ENCODE peak calls at places on chromosomes 16 and 17, in eight cellular contexts. J is AG04450; U is brain microvascular endothelial cell; L is SK-N-SH; Y is sigmoid colon; N is colonic mucosa; G is effector memory CD4-positive, alpha-beta T cell; D is caudate nucleus. Z is an unnamed sample.

GRCh38 chr17:7063518-7064094 is 16.4 kb downstream of the CLEC10A start:
- DNase-seq in J (no peak), U (no peak), L (no peak), Y (no peak), N (no peak), G (no peak), D (no peak), Z (no peak)

GRCh38 chr17:41717408-41718286 is 5.5 kb downstream of the GAST start:
- DNase-seq in J (no peak), U (no peak), L (no peak), Y (no peak), N (no peak), G (no peak), D (no peak), Z (no peak)

GRCh38 chr17:77332981-77333685 is 192.4 kb downstream of the SEC14L1 start:
- DNase-seq in J (no peak), U (peak; percentile 74), L (no peak), Y (peak; percentile 35), N (peak; percentile 18), G (no peak), D (no peak), Z (no peak)

GRCh38 chr17:50943575-50943933 is 77.4 kb upstream of the TOB1 start:
- DNase-seq in J (no peak), U (no peak), L (peak; percentile 78), Y (peak; percentile 66), N (no peak), G (no peak), D (no peak), Z (no peak)

GRCh38 chr17:67994827-67995567 is 1.3 kb downstream of the C17orf58 start:
- DNase-seq in J (no peak), U (peak; percentile 82), L (peak; percentile 59), Y (no peak), N (peak; percentile 36), G (no peak), D (no peak), Z (peak; percentile 4)

GRCh38 chr17:65990593-65990992 is 201.3 kb downstream of the CEP112 start:
- DNase-seq in J (no peak), U (no peak), L (no peak), Y (no peak), N (no peak), G (no peak), D (no peak), Z (no peak)

GRCh38 chr17:14942511-14943185 is 322.5 kb downstream of the PMP22 start:
- DNase-seq in J (no peak), U (no peak), L (no peak), Y (no peak), N (no peak), G (no peak), D (no peak), Z (no peak)

GRCh38 chr17:31696184-31696602 is 162.9 kb downstream of the COPRS start:
- DNase-seq in J (peak; percentile 84), U (peak; percentile 53), L (peak; percentile 90), Y (peak; percentile 96), N (peak; percentile 40), G (no peak), D (peak; percentile 1), Z (peak; percentile 16)

GRCh38 chr17:48555183-48555615 is 10.3 kb upstream of the HOXB2 start:
- DNase-seq in J (peak; percentile 94), U (no peak), L (no peak), Y (no peak), N (no peak), G (no peak), D (no peak), Z (no peak)

GRCh38 chr16:78731785-78732184 is 632.3 kb downstream of the WWOX start:
- DNase-seq in J (no peak), U (no peak), L (no peak), Y (no peak), N (no peak), G (no peak), D (no peak), Z (no peak)

DNA sequence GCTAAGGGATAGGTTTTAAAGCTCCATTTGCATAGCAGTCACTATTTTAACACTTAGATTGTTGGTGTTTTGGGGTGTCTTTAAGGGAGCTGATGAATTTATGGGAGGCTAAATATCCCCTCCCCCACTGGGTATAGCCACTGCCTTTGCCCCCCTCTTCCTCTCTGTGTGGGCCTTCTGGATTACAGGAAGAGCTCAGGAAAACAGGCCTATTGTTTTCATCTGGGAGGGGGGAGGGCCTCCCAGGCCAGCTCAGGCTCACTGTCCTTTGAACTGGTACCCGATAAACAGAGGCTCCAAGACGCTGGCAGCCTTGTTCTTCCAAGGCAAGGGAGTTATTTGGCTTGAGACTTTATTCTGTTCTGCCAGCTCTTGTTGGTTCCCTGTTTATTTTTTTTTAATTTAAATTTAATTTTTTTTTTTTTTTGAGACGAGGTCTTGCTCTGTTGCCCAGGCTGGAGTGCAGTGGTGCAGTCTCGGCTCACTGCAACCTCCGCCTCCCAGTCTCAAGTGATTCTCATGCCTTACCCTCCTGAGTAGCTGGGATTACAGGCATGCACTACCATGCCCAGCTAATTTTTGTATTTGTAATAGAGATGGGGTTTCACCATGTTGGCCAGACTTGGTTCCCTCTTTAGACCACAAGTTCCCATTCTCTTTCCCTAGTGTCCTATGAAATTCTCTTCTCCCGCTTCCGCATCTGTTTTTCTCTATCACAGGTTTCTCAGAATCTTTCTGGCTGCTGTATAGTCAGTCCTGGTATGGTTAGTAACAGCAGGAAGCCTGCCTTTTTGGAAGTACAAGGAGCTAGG is 25.1 kb downstream of the MINK1 start:
- DNase-seq in J (no peak), U (no peak), L (peak; percentile 78), Y (no peak), N (no peak), G (no peak), D (peak; percentile 18), Z (peak; percentile 79)
- H3K27ac ChIP-seq in J (no peak overlapping the region), U (no peak overlapping the region), L (peak overlapping the region; percentile 88), Y (peak overlapping the region; percentile 71), N (peak overlapping the region; percentile 50), G (no peak overlapping the region), D (peak overlapping the region; percentile 95), Z (peak overlapping the region; percentile 96)

DNA sequence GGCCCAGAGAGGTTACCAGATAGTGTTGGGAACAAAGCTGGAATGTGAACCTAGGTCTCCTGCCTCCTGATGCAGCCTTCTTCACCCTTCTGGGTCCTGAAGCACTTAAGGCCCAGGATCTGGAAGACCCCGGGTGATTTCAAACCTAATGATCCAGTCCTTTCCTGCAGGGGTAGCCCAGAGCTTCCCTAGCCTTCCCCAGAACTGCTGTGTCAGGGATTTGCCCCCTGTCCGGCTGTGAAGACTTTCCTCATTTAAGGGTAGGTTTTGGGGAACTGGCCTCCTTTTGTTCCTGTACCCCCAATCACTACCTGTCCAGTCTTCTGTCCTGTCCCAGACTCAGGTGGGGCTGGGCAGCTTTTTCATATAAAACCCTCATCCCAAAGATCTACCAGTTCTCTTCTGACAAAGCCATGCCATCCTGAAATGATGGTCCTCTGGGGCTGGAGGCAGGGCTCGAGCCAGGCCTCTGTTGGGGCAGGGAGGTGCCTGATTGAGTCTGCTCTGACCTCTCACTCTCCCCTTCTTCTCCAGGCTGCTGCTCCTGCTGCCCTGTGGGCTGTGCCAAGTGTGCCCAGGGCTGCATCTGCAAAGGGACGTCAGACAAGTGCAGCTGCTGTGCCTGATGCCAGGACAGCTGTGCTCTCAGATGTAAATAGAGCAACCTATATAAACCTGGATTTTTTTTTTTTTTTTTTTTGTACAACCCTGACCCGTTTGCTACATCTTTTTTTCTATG is 1.3 kb downstream of the MT1X start:
- DNase-seq in J (no peak), U (no peak), L (no peak), Y (peak; percentile 68), N (no peak), G (no peak), D (no peak), Z (no peak)
- H3K27ac ChIP-seq in J (no peak overlapping the region), U (no peak overlapping the region), L (no peak overlapping the region), Y (peak overlapping the region; percentile 80), N (no peak overlapping the region), G (no peak overlapping the region), D (peak overlapping the region; percentile 41), Z (peak overlapping the region; percentile 71)

GRCh38 chr17:13541032-13541480 is 60.7 kb downstream of the HS3ST3A1 start:
- DNase-seq in J (peak; percentile 87), U (peak; percentile 92), L (no peak), Y (no peak), N (no peak), G (no peak), D (no peak), Z (no peak)
- H3K27ac ChIP-seq in J (peak overlapping the region; percentile 63), U (peak overlapping the region; percentile 79), L (peak overlapping the region; percentile 80), Y (peak overlapping the region; percentile 37), N (no peak overlapping the region), G (no peak overlapping the region), D (no peak overlapping the region), Z (no peak overlapping the region)

DNA sequence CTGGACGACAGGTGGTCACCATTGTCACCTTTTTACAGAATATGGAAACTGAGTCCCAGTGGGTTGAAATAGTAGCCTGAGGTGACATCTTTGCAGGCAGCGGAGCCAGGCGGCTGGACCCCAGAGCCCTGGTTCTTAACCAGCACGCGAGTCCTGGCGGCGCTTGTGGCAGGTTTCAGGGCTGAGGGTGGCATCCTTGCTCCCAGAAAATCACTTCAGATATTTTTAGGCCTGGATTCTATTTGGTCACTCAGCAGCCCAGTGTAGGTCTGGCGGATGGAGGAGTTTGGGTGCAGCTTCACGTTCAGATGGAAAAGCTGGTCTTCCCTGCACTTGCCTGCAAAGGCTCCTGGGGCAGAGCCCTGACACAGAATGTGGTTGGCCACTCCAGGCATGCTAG is 354.0 kb downstream of the SNX29 start:
- DNase-seq in J (no peak), U (no peak), L (no peak), Y (no peak), N (no peak), G (no peak), D (no peak), Z (no peak)
- H3K27ac ChIP-seq in J (no peak overlapping the region), U (no peak overlapping the region), L (no peak overlapping the region), Y (no peak overlapping the region), N (no peak overlapping the region), G (no peak overlapping the region), D (no peak overlapping the region), Z (no peak overlapping the region)

GRCh38 chr16:81668243-81669097 is 110.6 kb upstream of the PLCG2 start:
- DNase-seq in J (no peak), U (no peak), L (peak; percentile 57), Y (no peak), N (no peak), G (no peak), D (no peak), Z (no peak)
- H3K27ac ChIP-seq in J (no peak overlapping the region), U (no peak overlapping the region), L (no peak overlapping the region), Y (peak overlapping the region; percentile 62), N (no peak overlapping the region), G (no peak overlapping the region), D (no peak overlapping the region), Z (no peak overlapping the region)

GRCh38 chr16:85838876-85839585 is 39.5 kb downstream of the COX4I1 start:
- DNase-seq in J (no peak), U (no peak), L (no peak), Y (no peak), N (no peak), G (no peak), D (no peak), Z (no peak)
- H3K27ac ChIP-seq in J (no peak overlapping the region), U (no peak overlapping the region), L (no peak overlapping the region), Y (no peak overlapping the region), N (no peak overlapping the region), G (no peak overlapping the region), D (no peak overlapping the region), Z (no peak overlapping the region)